ENCODE peak calls at places on chromosomes 6 and 20, in eight cellular contexts. X is T47D, H is hypothalamus, B is H7, I is uterus, S is iPS DF 19.7, J is tibial artery, V is HuH-7.5. E is an unnamed sample.

GRCh38 chr20:1278993-1279392 is 12.9 kb downstream of the SNPH start:
- DNase-seq in X (no peak), H (no peak), B (no peak), I (no peak), S (no peak), J (no peak), V (no peak), E (no peak)

GRCh38 chr6:1191141-1191630 is 120.7 kb upstream of the FOXQ1 start:
- DNase-seq in X (no peak), H (no peak), B (no peak), I (no peak), S (no peak), J (no peak), V (no peak), E (no peak)

GRCh38 chr6:138692058-138692977 is 81.3 kb upstream of the CCDC28A start:
- DNase-seq in X (peak; percentile 81), H (peak; percentile 45), B (peak; percentile 95), I (peak; percentile 68), S (no peak), J (peak; percentile 57), V (peak; percentile 91), E (peak; percentile 89)

GRCh38 chr20:40251284-40251932 is 437.6 kb downstream of the MAFB start:
- DNase-seq in X (peak; percentile 76), H (no peak), B (peak; percentile 72), I (no peak), S (peak; percentile 40), J (no peak), V (peak; percentile 43), E (peak; percentile 58)

GRCh38 chr6:42166444-42167141 is 6.6 kb upstream of the GUCA1A start:
- DNase-seq in X (peak; percentile 81), H (peak; percentile 11), B (peak; percentile 92), I (peak; percentile 53), S (peak; percentile 75), J (peak; percentile 63), V (peak; percentile 75), E (peak; percentile 68)

GRCh38 chr6:42454428-42454791 is 2.7 kb upstream of the TRERF1 start:
- DNase-seq in X (no peak), H (no peak), B (peak; percentile 40), I (peak; percentile 54), S (no peak), J (no peak), V (no peak), E (no peak)

GRCh38 chr20:25496968-25497401 is 88.3 kb downstream of the NINL start:
- DNase-seq in X (peak; percentile 26), H (no peak), B (peak; percentile 27), I (no peak), S (no peak), J (no peak), V (no peak), E (no peak)

GRCh38 chr20:59948828-59949720 is 8.9 kb downstream of the FAM217B start:
- DNase-seq in X (no peak), H (no peak), B (no peak), I (no peak), S (no peak), J (no peak), V (no peak), E (no peak)

GRCh38 chr6:113414511-113414910 is 442.6 kb upstream of the MARCKS start:
- DNase-seq in X (no peak), H (no peak), B (no peak), I (peak; percentile 39), S (no peak), J (peak; percentile 33), V (no peak), E (peak; percentile 37)

GRCh38 chr20:58963060-58963584 is 17.9 kb upstream of the NELFCD start:
- DNase-seq in X (no peak), H (no peak), B (peak; percentile 76), I (no peak), S (no peak), J (no peak), V (no peak), E (no peak)